ENCODE peak calls at places on chromosomes 5 and 9, in seven cellular contexts. J, R, H, Q, A, E and V are unnamed samples.

GRCh38 chr9:91033802-91034201 is 232.2 kb downstream of the SYK start:
- DNase-seq in J (peak; percentile 27), R (peak; percentile 30), H (peak; percentile 29), Q (no peak), A (no peak), E (no peak), V (peak; percentile 79)

GRCh38 chr9:127883959-127884358 is 6.5 kb upstream of the AK1 start:
- DNase-seq in J (no peak), R (no peak), H (no peak), Q (no peak), A (peak; percentile 28), E (no peak), V (no peak)

GRCh38 chr5:180034564-180034963 is 37.0 kb downstream of the RNF130 start:
- DNase-seq in J (no peak), R (no peak), H (no peak), Q (peak; percentile 63), A (no peak), E (peak; percentile 20), V (no peak)

GRCh38 chr5:78746990-78747389 is 98.4 kb upstream of the LHFPL2 start:
- DNase-seq in J (no peak), R (no peak), H (peak; percentile 6), Q (no peak), A (no peak), E (no peak), V (no peak)

GRCh38 chr9:37936965-37937364 is 33.0 kb upstream of the SLC25A51 start:
- DNase-seq in J (no peak), R (peak; percentile 44), H (no peak), Q (peak; percentile 90), A (no peak), E (peak; percentile 75), V (no peak)

GRCh38 chr9:78821126-78821822 is 524.3 kb downstream of the PSAT1 start:
- DNase-seq in J (peak; percentile 63), R (no peak), H (no peak), Q (peak; percentile 42), A (no peak), E (peak; percentile 48), V (no peak)

GRCh38 chr9:91991621-91992435 is 41.8 kb upstream of the ROR2 start:
- DNase-seq in J (no peak), R (no peak), H (no peak), Q (no peak), A (no peak), E (no peak), V (no peak)

GRCh38 chr5:14685757-14686156 is 21.2 kb downstream of the OTULIN start:
- DNase-seq in J (peak; percentile 55), R (peak; percentile 37), H (peak; percentile 23), Q (peak; percentile 69), A (no peak), E (peak; percentile 74), V (peak; percentile 77)

GRCh38 chr5:6506631-6507030 is 58.0 kb downstream of the UBE2QL1 start:
- DNase-seq in J (no peak), R (no peak), H (no peak), Q (no peak), A (no peak), E (no peak), V (peak; percentile 10)

GRCh38 chr5:55675119-55675518 is 37.0 kb downstream of the SLC38A9 start:
- DNase-seq in J (no peak), R (no peak), H (no peak), Q (peak; percentile 3), A (no peak), E (no peak), V (no peak)

GRCh38 chr9:87425202-87425601 is 72.5 kb upstream of the DAPK1 start:
- DNase-seq in J (no peak), R (no peak), H (no peak), Q (no peak), A (no peak), E (peak; percentile 27), V (no peak)

GRCh38 chr9:124270504-124271335 is 13.0 kb downstream of the NEK6 start:
- DNase-seq in J (no peak), R (no peak), H (no peak), Q (no peak), A (no peak), E (peak; percentile 57), V (no peak)

GRCh38 chr5:10607023-10607665 is 43.3 kb downstream of the ANKRD33B start:
- DNase-seq in J (peak; percentile 62), R (peak; percentile 54), H (peak; percentile 33), Q (peak; percentile 83), A (no peak), E (peak; percentile 38), V (peak; percentile 45)

GRCh38 chr9:93250185-93250584 is 66.2 kb downstream of the WNK2 start:
- DNase-seq in J (no peak), R (no peak), H (no peak), Q (no peak), A (no peak), E (no peak), V (no peak)

DNA sequence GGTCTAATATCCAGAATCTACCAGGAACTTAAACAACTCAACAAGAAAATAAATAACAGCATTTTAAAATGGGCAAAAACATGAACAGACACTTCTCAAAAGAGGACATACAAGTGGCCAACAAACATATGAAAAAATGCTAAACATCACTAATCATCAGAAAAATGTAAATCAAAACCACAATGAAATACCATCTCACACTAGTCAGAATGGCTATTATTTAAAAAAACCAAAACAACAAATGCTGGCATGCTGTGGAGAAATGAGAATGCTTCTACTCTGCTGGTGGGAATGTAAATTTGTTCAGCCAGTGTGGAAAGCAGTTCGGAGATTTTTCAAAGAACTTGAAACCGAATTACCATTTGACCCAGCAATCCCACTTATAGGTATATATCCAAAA is 63.1 kb downstream of the ADAMTS6 start:
- DNase-seq in J (no peak), R (no peak), H (no peak), Q (peak; percentile 21), A (no peak), E (peak; percentile 25), V (no peak)
- TF ChIP-seq CTCF in J (no peak), R (no peak), H (no peak), Q (no peak), A (no peak), E (no peak), V (no peak)

GRCh38 chr9:89886281-89886700 is 281.5 kb downstream of the GADD45G start:
- DNase-seq in J (no peak), R (no peak), H (no peak), Q (no peak), A (no peak), E (no peak), V (no peak)

GRCh38 chr9:89888677-89889076 is 283.9 kb downstream of the GADD45G start:
- DNase-seq in J (no peak), R (no peak), H (no peak), Q (no peak), A (no peak), E (no peak), V (no peak)

GRCh38 chr9:89889865-89890264 is 285.1 kb downstream of the GADD45G start:
- DNase-seq in J (no peak), R (no peak), H (no peak), Q (no peak), A (no peak), E (no peak), V (no peak)

GRCh38 chr9:89887286-89887685 is 282.5 kb downstream of the GADD45G start:
- DNase-seq in J (no peak), R (no peak), H (no peak), Q (no peak), A (no peak), E (no peak), V (no peak)

GRCh38 chr9:89888233-89888632 is 283.4 kb downstream of the GADD45G start:
- DNase-seq in J (no peak), R (no peak), H (no peak), Q (no peak), A (no peak), E (no peak), V (no peak)
- TF ChIP-seq CTCF in J (no peak), R (no peak), H (no peak), Q (no peak), A (no peak), E (no peak), V (no peak)

GRCh38 chr9:36788534-36788933 is 215.8 kb downstream of the MELK start:
- DNase-seq in J (peak; percentile 30), R (no peak), H (peak; percentile 44), Q (no peak), A (no peak), E (no peak), V (peak; percentile 22)
- TF ChIP-seq CTCF in J (peak; percentile 31), R (no peak), H (peak; percentile 39), Q (peak; percentile 17), A (no peak), E (peak; percentile 44), V (no peak)

DNA sequence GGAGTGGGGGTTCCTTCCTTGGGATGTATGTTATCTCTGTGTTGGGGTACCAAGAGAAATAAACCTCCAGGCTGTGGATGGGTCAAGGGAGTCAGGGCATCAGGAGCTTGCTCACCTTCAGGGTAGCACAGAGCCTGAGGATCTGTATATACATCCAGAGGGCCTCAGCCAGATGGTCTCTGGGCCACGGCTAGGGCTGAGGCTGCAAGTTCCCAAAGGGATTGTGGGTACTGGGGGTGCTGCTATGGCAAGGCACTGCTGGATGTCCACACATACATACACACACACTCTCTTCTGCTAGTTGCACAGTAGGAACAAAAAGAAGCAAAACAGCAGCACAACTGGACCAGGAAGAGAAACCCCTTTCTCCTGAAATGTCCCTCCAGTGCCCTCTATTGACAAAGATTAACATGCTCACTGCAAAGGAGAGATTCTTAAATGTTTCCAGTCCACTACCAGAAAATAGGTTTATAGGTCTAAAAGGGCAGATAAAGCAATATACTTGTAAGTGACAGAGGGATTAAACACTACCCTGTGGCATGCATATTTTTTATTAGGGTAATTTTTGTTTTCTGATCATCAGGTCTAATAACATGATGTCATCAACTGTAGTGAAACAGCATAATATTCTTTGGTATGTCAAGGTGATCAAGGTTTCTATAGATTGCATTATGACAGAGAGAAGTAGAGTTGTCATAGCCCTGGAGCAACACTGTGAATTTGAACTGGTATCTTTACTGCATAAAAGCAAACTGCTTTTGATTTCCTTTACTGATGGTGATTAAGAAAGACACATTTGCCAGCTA is 56.3 kb upstream of the KCNN2 start:
- DNase-seq in J (peak; percentile 20), R (no peak), H (no peak), Q (peak; percentile 74), A (no peak), E (peak; percentile 42), V (no peak)
- TF ChIP-seq CTCF in J (peak; percentile 5), R (peak; percentile 52), H (peak; percentile 43), Q (peak; percentile 85), A (no peak), E (peak; percentile 46), V (no peak)